ENCODE peak calls at places on chromosomes 3 and 15, in four cellular contexts. One of them, this sample, is unnamed.

GRCh38 chr15:76109046-76109445 is 49.3 kb downstream of the TMEM266 start:
- DNase-seq in fibroblast of mammary gland: no peak
- DNase-seq in endodermal cell: no peak
- DNase-seq in GM23338: no peak
- DNase-seq in this sample: no peak

GRCh38 chr15:45704329-45705249 is 69.8 kb downstream of the SQOR start:
- DNase-seq in fibroblast of mammary gland: peak
- DNase-seq in endodermal cell: peak
- DNase-seq in GM23338: peak
- DNase-seq in this sample: no peak

GRCh38 chr3:150254199-150254786 is 153.8 kb upstream of the TSC22D2 start:
- DNase-seq in fibroblast of mammary gland: no peak
- DNase-seq in endodermal cell: no peak
- DNase-seq in GM23338: no peak
- DNase-seq in this sample: no peak

GRCh38 chr15:50837256-50837770 is 71.2 kb upstream of the AP4E1 start:
- DNase-seq in fibroblast of mammary gland: no peak
- DNase-seq in endodermal cell: no peak
- DNase-seq in GM23338: no peak
- DNase-seq in this sample: no peak

GRCh38 chr3:43035801-43036340 is 56.8 kb downstream of the GASK1A start:
- DNase-seq in fibroblast of mammary gland: no peak
- DNase-seq in endodermal cell: peak
- DNase-seq in GM23338: no peak
- DNase-seq in this sample: no peak

GRCh38 chr3:79604681-79605080 is 163.1 kb downstream of the ROBO1 start:
- DNase-seq in fibroblast of mammary gland: no peak
- DNase-seq in endodermal cell: no peak
- DNase-seq in GM23338: no peak
- DNase-seq in this sample: no peak

GRCh38 chr3:56754753-56755365 is 46.9 kb downstream of the ARHGEF3 start:
- DNase-seq in fibroblast of mammary gland: no peak
- DNase-seq in endodermal cell: no peak
- DNase-seq in GM23338: no peak
- DNase-seq in this sample: peak

GRCh38 chr3:139202226-139202958 is 141.4 kb upstream of the MRPS22 start:
- DNase-seq in fibroblast of mammary gland: no peak
- DNase-seq in endodermal cell: peak
- DNase-seq in GM23338: peak
- DNase-seq in this sample: peak

GRCh38 chr15:96470682-96471290 is 140.3 kb downstream of the NR2F2 start:
- DNase-seq in fibroblast of mammary gland: no peak
- DNase-seq in endodermal cell: no peak
- DNase-seq in GM23338: no peak
- DNase-seq in this sample: no peak

GRCh38 chr15:40115670-40116093 is 7.0 kb upstream of the BMF start:
- DNase-seq in fibroblast of mammary gland: no peak
- DNase-seq in endodermal cell: peak
- DNase-seq in GM23338: peak
- DNase-seq in this sample: peak

GRCh38 chr15:95202569-95203349 is 971.4 kb downstream of the MCTP2 start:
- DNase-seq in fibroblast of mammary gland: peak
- DNase-seq in endodermal cell: no peak
- DNase-seq in GM23338: no peak
- DNase-seq in this sample: peak

GRCh38 chr3:102443021-102443420 is 8.2 kb downstream of the ZPLD1 start:
- DNase-seq in fibroblast of mammary gland: peak
- DNase-seq in endodermal cell: no peak
- DNase-seq in GM23338: no peak
- DNase-seq in this sample: no peak

GRCh38 chr3:36957862-36958686 is 13.2 kb upstream of the TRANK1 start:
- DNase-seq in fibroblast of mammary gland: peak
- DNase-seq in endodermal cell: no peak
- DNase-seq in GM23338: no peak
- DNase-seq in this sample: no peak

GRCh38 chr3:107662109-107662477 is 139.3 kb downstream of the BBX start:
- DNase-seq in fibroblast of mammary gland: peak
- DNase-seq in endodermal cell: no peak
- DNase-seq in GM23338: no peak
- DNase-seq in this sample: peak

GRCh38 chr3:143763568-143764162 is 84.6 kb downstream of the SLC9A9 start:
- DNase-seq in fibroblast of mammary gland: peak
- DNase-seq in endodermal cell: no peak
- DNase-seq in GM23338: peak
- DNase-seq in this sample: no peak

GRCh38 chr15:75775296-75776074 is 62.8 kb upstream of the CSPG4 start:
- DNase-seq in fibroblast of mammary gland: no peak
- DNase-seq in endodermal cell: peak
- DNase-seq in GM23338: peak
- DNase-seq in this sample: peak

GRCh38 chr3:190883973-190884832 is 21.7 kb upstream of the GMNC start:
- DNase-seq in fibroblast of mammary gland: peak
- DNase-seq in endodermal cell: peak
- DNase-seq in GM23338: peak
- DNase-seq in this sample: peak

GRCh38 chr3:190205739-190206138 is 85.0 kb upstream of the P3H2 start:
- DNase-seq in fibroblast of mammary gland: peak
- DNase-seq in endodermal cell: no peak
- DNase-seq in GM23338: no peak
- DNase-seq in this sample: peak

GRCh38 chr3:108780235-108780634 is 23.0 kb upstream of the RETNLB start:
- DNase-seq in fibroblast of mammary gland: no peak
- DNase-seq in endodermal cell: peak
- DNase-seq in GM23338: peak
- DNase-seq in this sample: peak

GRCh38 chr3:31234143-31234542 is 298.6 kb upstream of the STT3B start:
- DNase-seq in fibroblast of mammary gland: no peak
- DNase-seq in endodermal cell: no peak
- DNase-seq in GM23338: no peak
- DNase-seq in this sample: no peak

GRCh38 chr15:55197719-55198118 is 978 bp upstream of the RSL24D1 start:
- DNase-seq in fibroblast of mammary gland: no peak
- DNase-seq in endodermal cell: no peak
- DNase-seq in GM23338: no peak
- DNase-seq in this sample: no peak

GRCh38 chr15:76336254-76337046 is at the start of gene ISL2:
- DNase-seq in fibroblast of mammary gland: peak
- DNase-seq in endodermal cell: peak
- DNase-seq in GM23338: peak
- DNase-seq in this sample: peak

GRCh38 chr3:186594591-186595113 is 18.2 kb upstream of the AHSG start:
- DNase-seq in fibroblast of mammary gland: no peak
- DNase-seq in endodermal cell: no peak
- DNase-seq in GM23338: no peak
- DNase-seq in this sample: no peak

GRCh38 chr3:127741246-127741645 is 68.5 kb downstream of the ABTB1 start:
- DNase-seq in fibroblast of mammary gland: no peak
- DNase-seq in endodermal cell: no peak
- DNase-seq in GM23338: no peak
- DNase-seq in this sample: no peak

GRCh38 chr3:184666422-184666821 is 45.4 kb downstream of the MAGEF1 start:
- DNase-seq in fibroblast of mammary gland: no peak
- DNase-seq in endodermal cell: no peak
- DNase-seq in GM23338: no peak
- DNase-seq in this sample: no peak

GRCh38 chr15:48358681-48359152 is 27.5 kb downstream of the DUT start:
- DNase-seq in fibroblast of mammary gland: peak
- DNase-seq in endodermal cell: no peak
- DNase-seq in GM23338: no peak
- DNase-seq in this sample: peak

GRCh38 chr3:183278479-183279088 is 25.5 kb downstream of the B3GNT5 start:
- DNase-seq in fibroblast of mammary gland: peak
- DNase-seq in endodermal cell: no peak
- DNase-seq in GM23338: no peak
- DNase-seq in this sample: no peak

GRCh38 chr15:78177447-78177873 is 28.3 kb downstream of the IDH3A start:
- DNase-seq in fibroblast of mammary gland: peak
- DNase-seq in endodermal cell: peak
- DNase-seq in GM23338: peak
- DNase-seq in this sample: peak
- TF ChIP-seq CTCF in fibroblast of mammary gland: peak
- TF ChIP-seq CTCF in endodermal cell: peak
- TF ChIP-seq CTCF in GM23338: peak
- TF ChIP-seq CTCF in this sample: peak

GRCh38 chr15:64356443-64357040 is 569 bp upstream of the CSNK1G1 start:
- DNase-seq in fibroblast of mammary gland: peak
- DNase-seq in endodermal cell: no peak
- DNase-seq in GM23338: no peak
- DNase-seq in this sample: no peak
- TF ChIP-seq CTCF in fibroblast of mammary gland: peak
- TF ChIP-seq CTCF in endodermal cell: peak
- TF ChIP-seq CTCF in GM23338: peak
- TF ChIP-seq CTCF in this sample: no peak

GRCh38 chr3:1365528-1365927 is 272.7 kb downstream of the CNTN6 start:
- DNase-seq in fibroblast of mammary gland: no peak
- DNase-seq in endodermal cell: no peak
- DNase-seq in GM23338: no peak
- DNase-seq in this sample: no peak
- TF ChIP-seq CTCF in fibroblast of mammary gland: no peak
- TF ChIP-seq CTCF in endodermal cell: no peak
- TF ChIP-seq CTCF in GM23338: no peak
- TF ChIP-seq CTCF in this sample: no peak

DNA sequence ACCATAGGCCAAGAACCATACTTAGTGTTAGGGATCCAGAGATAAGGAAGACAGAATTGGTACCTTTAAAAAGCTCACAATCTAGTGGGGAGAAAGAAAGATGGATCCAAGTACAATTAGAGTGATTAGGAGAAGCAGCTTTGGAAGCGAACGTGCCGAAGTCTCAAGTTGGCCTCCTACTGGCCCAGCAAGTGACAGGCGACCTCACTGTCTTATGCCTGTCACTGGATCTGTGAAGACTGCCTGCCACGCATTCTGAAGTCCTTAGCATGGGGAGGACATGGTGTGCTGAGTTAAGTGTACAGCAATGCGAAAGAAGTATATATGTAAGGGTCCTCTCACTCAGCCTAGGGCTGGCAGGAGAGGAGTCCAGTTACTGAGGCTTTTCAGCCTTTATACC is 141.0 kb downstream of the GABRB3 start:
- DNase-seq in fibroblast of mammary gland: no peak
- DNase-seq in endodermal cell: peak
- DNase-seq in GM23338: peak
- DNase-seq in this sample: no peak
- TF ChIP-seq CTCF in fibroblast of mammary gland: no peak
- TF ChIP-seq CTCF in endodermal cell: peak
- TF ChIP-seq CTCF in GM23338: peak
- TF ChIP-seq CTCF in this sample: no peak

GRCh38 chr3:141779667-141780066 is 16.5 kb downstream of the GRK7 start:
- DNase-seq in fibroblast of mammary gland: no peak
- DNase-seq in endodermal cell: no peak
- DNase-seq in GM23338: no peak
- DNase-seq in this sample: no peak

GRCh38 chr3:141783632-141784031 is 20.4 kb downstream of the GRK7 start:
- DNase-seq in fibroblast of mammary gland: no peak
- DNase-seq in endodermal cell: peak
- DNase-seq in GM23338: no peak
- DNase-seq in this sample: no peak

GRCh38 chr3:141784096-141784495 is 20.9 kb downstream of the GRK7 start:
- DNase-seq in fibroblast of mammary gland: no peak
- DNase-seq in endodermal cell: no peak
- DNase-seq in GM23338: no peak
- DNase-seq in this sample: no peak

GRCh38 chr3:141777957-141778813 is 15.0 kb downstream of the GRK7 start:
- DNase-seq in fibroblast of mammary gland: no peak
- DNase-seq in endodermal cell: no peak
- DNase-seq in GM23338: no peak
- DNase-seq in this sample: no peak

DNA sequence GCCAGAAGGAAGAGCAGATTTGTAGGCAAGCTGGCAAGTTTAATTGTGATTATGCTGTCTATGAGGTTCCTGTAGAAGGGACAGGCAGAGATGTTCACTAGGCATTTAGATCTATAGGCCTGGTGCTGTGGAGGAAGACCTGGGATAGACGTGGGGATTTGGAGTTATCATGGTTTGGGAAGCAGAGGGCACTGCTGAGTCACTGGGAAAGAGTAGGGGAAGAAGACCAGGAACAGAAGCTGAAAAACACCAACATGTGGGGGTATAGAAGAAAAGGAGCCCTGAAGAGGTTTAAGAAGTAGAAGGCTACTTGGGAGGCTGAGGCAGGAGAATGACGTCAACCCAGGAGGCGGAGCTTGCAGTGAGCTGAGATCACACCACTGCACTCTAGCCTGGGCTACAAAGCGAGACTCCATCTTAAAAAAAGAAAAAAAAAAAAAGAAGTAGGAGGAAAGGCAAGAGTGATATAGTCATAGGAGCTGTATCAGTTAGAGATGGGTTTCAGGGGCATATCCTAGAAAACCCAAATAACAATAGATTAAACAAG is 19.3 kb downstream of the GRK7 start:
- DNase-seq in fibroblast of mammary gland: no peak
- DNase-seq in endodermal cell: peak
- DNase-seq in GM23338: peak
- DNase-seq in this sample: no peak
- TF ChIP-seq CTCF in fibroblast of mammary gland: peak
- TF ChIP-seq CTCF in endodermal cell: peak
- TF ChIP-seq CTCF in GM23338: peak
- TF ChIP-seq CTCF in this sample: no peak

This sample was measured in GM12865.